ENCODE peak calls at places on chromosome 7, in seven cellular contexts. T is brain microvascular endothelial cell; B is foreskin keratinocyte; K is CD4-positive, alpha-beta T cell; E is HL-60; X is GM12865; J is tibial nerve. L is an unnamed sample.

GRCh38 chr7:115462301-115463015 is 540.6 kb downstream of the MDFIC start:
- DNase-seq in E (no peak), T (no peak), K (no peak), X (no peak), J (no peak), B (no peak), L (no peak)

GRCh38 chr7:143369678-143370651 is 7.5 kb upstream of the FAM131B start:
- DNase-seq in J (no peak), T (no peak), B (no peak), X (no peak), K (no peak), E (no peak), L (no peak)

GRCh38 chr7:42407828-42408227 is 170.8 kb upstream of the GLI3 start:
- DNase-seq in E (no peak), T (no peak), X (no peak), B (peak), K (no peak), J (no peak), L (no peak)

GRCh38 chr7:132185150-132185549 is 391.1 kb downstream of the PLXNA4 start:
- DNase-seq in T (no peak), X (no peak), E (no peak), J (no peak), K (no peak), B (no peak), L (no peak)

GRCh38 chr7:157568071-157568784 is 231.4 kb downstream of the DNAJB6 start:
- DNase-seq in T (no peak), B (no peak), J (no peak), K (no peak), X (no peak), E (no peak), L (no peak)

GRCh38 chr7:155860840-155861479 is 48.7 kb upstream of the SHH start:
- DNase-seq in X (no peak), E (no peak), B (peak), T (no peak), K (no peak), J (no peak), L (no peak)

GRCh38 chr7:105675873-105676484 is 94.7 kb upstream of the EFCAB10 start:
- DNase-seq in T (no peak), J (no peak), X (peak), E (no peak), K (peak), B (no peak), L (no peak)

GRCh38 chr7:22082886-22083710 is 137.4 kb upstream of the CDCA7L start:
- DNase-seq in E (peak), B (peak), T (peak), J (peak), X (peak), K (peak), L (peak)

GRCh38 chr7:116494472-116494871 is 5.1 kb upstream of the CAV2 start:
- DNase-seq in B (no peak), E (no peak), K (no peak), J (no peak), T (no peak), X (no peak), L (no peak)

GRCh38 chr7:45897042-45897690 is 8.9 kb downstream of the IGFBP1 start:
- DNase-seq in T (peak), B (no peak), K (no peak), X (no peak), J (no peak), E (no peak), L (no peak)

GRCh38 chr7:14902589-14902963 is at the start of gene DGKB:
- DNase-seq in J (no peak), T (peak), X (no peak), B (no peak), E (no peak), K (no peak), L (peak)

GRCh38 chr7:24905996-24906770 is 73.8 kb downstream of the OSBPL3 start:
- DNase-seq in T (no peak), X (no peak), K (no peak), E (no peak), B (peak), J (no peak), L (no peak)

GRCh38 chr7:132178393-132178765 is 397.9 kb downstream of the PLXNA4 start:
- DNase-seq in E (no peak), X (no peak), K (no peak), T (no peak), J (no peak), B (no peak), L (no peak)

GRCh38 chr7:101787864-101788263 is 29.6 kb upstream of the CUX1 start:
- DNase-seq in K (no peak), J (no peak), T (no peak), X (no peak), B (no peak), E (no peak), L (no peak)

GRCh38 chr7:122790558-122790957 is 87.8 kb upstream of the RNF148 start:
- DNase-seq in E (no peak), J (no peak), X (no peak), T (no peak), B (no peak), K (no peak), L (no peak)

GRCh38 chr7:33494473-33494872 is 365.1 kb downstream of the BBS9 start:
- DNase-seq in J (no peak), K (no peak), T (no peak), X (no peak), B (no peak), E (no peak), L (no peak)

GRCh38 chr7:97555845-97556431 is 175.9 kb upstream of the TAC1 start:
- DNase-seq in K (no peak), T (no peak), J (no peak), X (no peak), B (no peak), E (no peak), L (no peak)

GRCh38 chr7:102125127-102125561 is 161.5 kb upstream of the SH2B2 start:
- DNase-seq in T (peak), K (no peak), X (peak), E (no peak), B (peak), J (peak), L (peak)

GRCh38 chr7:131074585-131074984 is 253.1 kb upstream of the MKLN1 start:
- DNase-seq in B (no peak), E (no peak), T (no peak), J (no peak), K (no peak), X (no peak), L (no peak)

GRCh38 chr7:50534690-50535290 is 30.4 kb downstream of the DDC start:
- DNase-seq in X (no peak), J (no peak), T (peak), K (no peak), E (peak), B (peak), L (no peak)

GRCh38 chr7:147296986-147297385 is 1180.4 kb downstream of the CNTNAP2 start:
- DNase-seq in B (no peak), X (no peak), K (no peak), J (no peak), E (no peak), T (no peak), L (no peak)

GRCh38 chr7:128164061-128164954 is 76.8 kb upstream of the LEP start:
- DNase-seq in B (peak), J (no peak), X (no peak), E (no peak), K (no peak), T (peak), L (no peak)

GRCh38 chr7:7177044-7177517 is 5.3 kb upstream of the C1GALT1 start:
- DNase-seq in K (no peak), J (no peak), B (peak), E (no peak), X (no peak), T (peak), L (no peak)

GRCh38 chr7:55158541-55158940 is 139.7 kb downstream of the EGFR start:
- DNase-seq in B (no peak), X (no peak), T (peak), J (no peak), E (no peak), K (no peak), L (no peak)

GRCh38 chr7:55156919-55157318 is 138.1 kb downstream of the EGFR start:
- DNase-seq in K (no peak), T (no peak), J (no peak), B (no peak), E (no peak), X (no peak), L (no peak)

GRCh38 chr7:55155351-55156117 is 136.7 kb downstream of the EGFR start:
- DNase-seq in T (no peak), X (no peak), J (no peak), K (no peak), E (no peak), B (no peak), L (no peak)

GRCh38 chr7:55158983-55159382 is 140.2 kb downstream of the EGFR start:
- DNase-seq in X (no peak), J (no peak), T (no peak), B (no peak), E (no peak), K (no peak), L (no peak)

DNA sequence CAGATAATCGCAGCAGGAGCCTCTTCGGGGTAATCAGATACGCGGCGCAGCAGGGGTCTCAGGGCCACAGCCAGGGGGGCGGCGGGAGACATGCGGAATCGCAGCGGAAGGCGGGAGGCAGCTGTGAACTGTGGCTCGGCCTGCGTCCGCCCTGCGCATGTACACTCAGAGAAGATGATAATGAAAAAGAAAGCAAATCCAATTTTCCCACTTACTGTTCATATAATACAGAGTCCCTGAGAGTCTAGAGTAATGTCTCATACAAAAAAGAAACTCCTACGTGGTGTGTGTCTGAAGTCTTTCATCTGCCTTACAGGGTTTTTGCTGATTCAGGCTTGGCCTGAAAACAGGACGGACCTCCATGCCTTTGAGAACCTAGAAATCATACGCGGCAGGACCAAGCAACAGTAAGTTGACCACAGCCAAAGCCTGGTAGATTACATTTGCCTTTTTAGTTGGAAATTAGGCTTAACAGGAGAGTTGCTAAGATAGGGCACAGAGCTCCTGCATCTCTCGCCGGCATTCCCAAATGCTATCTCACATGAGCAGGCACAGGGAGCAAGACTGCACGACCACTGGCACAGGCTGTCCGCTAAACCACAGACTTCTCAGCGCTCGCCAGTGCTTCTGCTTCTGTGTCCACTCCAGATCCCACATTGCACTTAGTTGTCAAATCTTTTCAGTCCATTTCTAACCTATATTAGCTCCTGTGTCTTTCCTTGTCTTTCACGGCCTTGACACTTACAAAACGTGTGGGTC is 138.7 kb downstream of the EGFR start:
- DNase-seq in B (no peak), X (no peak), E (no peak), T (peak), K (no peak), J (no peak), L (no peak)
- TF ChIP-seq CTCF in B (no peak), X (no peak), E (no peak), T (no peak), K (no peak), J (no peak), L (no peak)

GRCh38 chr7:520503-521161 is 986 bp upstream of the PDGFA start:
- DNase-seq in X (no peak), K (no peak), J (no peak), T (no peak), B (no peak), E (no peak), L (peak)

GRCh38 chr7:519429-519973 is at the start of gene PDGFA:
- DNase-seq in T (no peak), B (no peak), J (no peak), X (no peak), K (no peak), E (no peak), L (no peak)

GRCh38 chr7:521221-522070 is 1.8 kb upstream of the PDGFA start:
- DNase-seq in T (peak), E (no peak), B (no peak), K (no peak), X (peak), J (no peak), L (peak)

GRCh38 chr7:518630-519428 is 817 bp downstream of the PDGFA start:
- DNase-seq in T (peak), B (no peak), J (peak), E (no peak), K (peak), X (peak), L (peak)

GRCh38 chr7:519974-520458 is 370 bp upstream of the PDGFA start:
- DNase-seq in J (no peak), T (no peak), B (no peak), K (no peak), E (no peak), X (peak), L (peak)
- TF ChIP-seq CTCF in J (peak), T (no peak), B (no peak), K (no peak), E (no peak), X (no peak), L (no peak)

GRCh38 chr7:86889501-86889900 is 170.0 kb downstream of the ELAPOR2 start:
- DNase-seq in X (no peak), T (no peak), E (no peak), K (no peak), B (no peak), J (no peak), L (no peak)

DNA sequence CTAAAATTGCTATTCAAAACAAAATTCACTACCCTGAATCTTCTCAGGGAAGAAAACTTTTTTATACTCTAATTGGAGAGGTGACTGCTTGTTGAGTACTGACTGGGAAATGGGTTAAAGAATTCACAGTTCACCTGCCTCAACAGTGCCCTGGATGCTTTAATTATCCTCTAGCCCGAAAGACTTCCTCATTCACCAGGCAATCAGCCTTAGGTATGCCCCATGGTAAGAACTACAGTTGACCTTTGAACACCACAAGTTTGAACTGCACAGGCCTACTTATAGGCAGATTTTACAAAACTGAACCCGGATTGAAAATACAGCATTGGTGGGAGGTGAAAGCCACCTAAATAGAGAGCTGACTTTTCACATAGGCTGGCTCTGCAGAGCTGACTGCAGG is 175.3 kb downstream of the ELAPOR2 start:
- DNase-seq in T (no peak), K (no peak), J (no peak), E (no peak), B (no peak), X (no peak), L (no peak)
- TF ChIP-seq CTCF in T (no peak), K (no peak), J (no peak), E (no peak), B (no peak), X (no peak), L (no peak)

GRCh38 chr7:2141656-2142055 is 91.1 kb downstream of the MAD1L1 start:
- DNase-seq in E (no peak), B (no peak), J (no peak), K (no peak), T (no peak), X (no peak), L (no peak)
- TF ChIP-seq CTCF in E (no peak), B (no peak), J (peak), K (no peak), T (no peak), X (no peak), L (no peak)

GRCh38 chr7:78052112-78052511 is 253.5 kb downstream of the PHTF2 start:
- DNase-seq in K (no peak), J (no peak), X (no peak), B (no peak), E (no peak), T (no peak), L (no peak)
- TF ChIP-seq CTCF in K (no peak), J (no peak), X (no peak), B (no peak), E (no peak), T (no peak), L (no peak)

GRCh38 chr7:151126500-151127137 is 40.3 kb downstream of the AGAP3 start:
- DNase-seq in J (no peak), E (no peak), X (no peak), K (no peak), B (no peak), T (no peak), L (no peak)

GRCh38 chr7:151124899-151125399 is 38.7 kb downstream of the AGAP3 start:
- DNase-seq in K (no peak), X (no peak), B (no peak), J (no peak), T (no peak), E (no peak), L (no peak)

GRCh38 chr7:151125835-151126481 is 39.7 kb downstream of the AGAP3 start:
- DNase-seq in T (no peak), X (no peak), K (no peak), J (no peak), E (no peak), B (no peak), L (no peak)

GRCh38 chr7:151124205-151124880 is 38.1 kb downstream of the AGAP3 start:
- DNase-seq in X (no peak), T (no peak), B (no peak), K (no peak), E (no peak), J (no peak), L (no peak)

DNA sequence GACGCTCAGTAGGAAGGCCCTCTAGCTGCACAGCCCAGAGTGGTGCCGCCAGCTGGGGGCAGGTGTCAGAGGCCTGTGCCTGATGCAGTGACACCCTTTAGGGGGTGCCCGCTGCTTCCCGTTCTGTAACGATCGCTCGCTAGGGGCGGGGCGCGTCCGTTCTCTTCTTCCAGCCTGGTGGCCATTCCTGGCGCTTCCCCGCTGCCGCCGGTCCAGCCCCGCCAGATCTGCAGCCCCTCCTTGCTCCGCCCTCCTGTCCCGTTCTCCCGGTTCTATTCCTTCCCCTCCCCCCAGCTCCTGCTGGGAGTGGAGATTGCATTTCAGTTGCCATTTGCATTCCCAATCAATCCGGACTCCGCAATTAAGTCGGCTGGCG is 39.2 kb downstream of the AGAP3 start:
- DNase-seq in J (no peak), K (no peak), E (no peak), B (no peak), T (no peak), X (no peak), L (no peak)
- TF ChIP-seq CTCF in J (no peak), K (no peak), E (no peak), B (peak), T (peak), X (no peak), L (no peak)

GRCh38 chr7:37786741-37787569 is 61.4 kb upstream of the NME8 start:
- DNase-seq in J (no peak), B (no peak), X (peak), T (no peak), E (peak), K (no peak), L (no peak)

GRCh38 chr7:37782166-37782565 is 66.2 kb upstream of the NME8 start:
- DNase-seq in T (no peak), X (no peak), B (no peak), K (no peak), J (no peak), E (no peak), L (no peak)

GRCh38 chr7:37784015-37784414 is 64.4 kb upstream of the NME8 start:
- DNase-seq in T (no peak), X (peak), J (no peak), K (no peak), B (no peak), E (no peak), L (no peak)
- TF ChIP-seq CTCF in T (no peak), X (no peak), J (no peak), K (no peak), B (no peak), E (no peak), L (no peak)